ENCODE peak calls at places on chromosomes 13 and 19, in four cellular contexts. Y is MM.1S, O is heart left ventricle, L is neural progenitor cell. P is an unnamed sample.

GRCh38 chr19:29079331-29079730 is 133.6 kb downstream of the UQCRFS1 start:
- DNase-seq in Y (no peak), O (no peak), L (peak), P (no peak)

GRCh38 chr19:32101206-32101605 is 244.2 kb upstream of the ZNF507 start:
- DNase-seq in Y (no peak), O (no peak), L (no peak), P (no peak)

GRCh38 chr19:29771708-29772415 is 39.9 kb upstream of the CCNE1 start:
- DNase-seq in Y (peak), O (peak), L (peak), P (peak)

GRCh38 chr13:48626726-48627451 is 26.8 kb upstream of the CYSLTR2 start:
- DNase-seq in Y (no peak), O (no peak), L (no peak), P (peak)

GRCh38 chr19:1264801-1265610 is 4.1 kb upstream of the CIRBP start:
- DNase-seq in Y (no peak), O (peak), L (peak), P (peak)

GRCh38 chr19:31378404-31378803 is 29.2 kb upstream of the TSHZ3 start:
- DNase-seq in Y (no peak), O (peak), L (no peak), P (peak)

GRCh38 chr19:30088567-30088966 is 146.5 kb downstream of the URI1 start:
- DNase-seq in Y (no peak), O (no peak), L (no peak), P (no peak)

GRCh38 chr13:31965361-31966066 is 66.1 kb upstream of the FRY start:
- DNase-seq in Y (peak), O (no peak), L (no peak), P (peak)

GRCh38 chr13:45705145-45705695 is 3.1 kb downstream of the CBY2 start:
- DNase-seq in Y (no peak), O (no peak), L (peak), P (no peak)

GRCh38 chr13:35198821-35199220 is 256.8 kb downstream of the NBEA start:
- DNase-seq in Y (no peak), O (no peak), L (no peak), P (no peak)

GRCh38 chr19:35046461-35046860 is 4.9 kb downstream of the HPN start:
- DNase-seq in Y (no peak), O (no peak), L (no peak), P (no peak)

GRCh38 chr19:5128251-5128931 is 159.5 kb downstream of the KDM4B start:
- DNase-seq in Y (no peak), O (peak), L (peak), P (peak)
- H3K4me3 ChIP-seq in Y (no peak), O (no peak), L (no peak), P (no peak)

DNA sequence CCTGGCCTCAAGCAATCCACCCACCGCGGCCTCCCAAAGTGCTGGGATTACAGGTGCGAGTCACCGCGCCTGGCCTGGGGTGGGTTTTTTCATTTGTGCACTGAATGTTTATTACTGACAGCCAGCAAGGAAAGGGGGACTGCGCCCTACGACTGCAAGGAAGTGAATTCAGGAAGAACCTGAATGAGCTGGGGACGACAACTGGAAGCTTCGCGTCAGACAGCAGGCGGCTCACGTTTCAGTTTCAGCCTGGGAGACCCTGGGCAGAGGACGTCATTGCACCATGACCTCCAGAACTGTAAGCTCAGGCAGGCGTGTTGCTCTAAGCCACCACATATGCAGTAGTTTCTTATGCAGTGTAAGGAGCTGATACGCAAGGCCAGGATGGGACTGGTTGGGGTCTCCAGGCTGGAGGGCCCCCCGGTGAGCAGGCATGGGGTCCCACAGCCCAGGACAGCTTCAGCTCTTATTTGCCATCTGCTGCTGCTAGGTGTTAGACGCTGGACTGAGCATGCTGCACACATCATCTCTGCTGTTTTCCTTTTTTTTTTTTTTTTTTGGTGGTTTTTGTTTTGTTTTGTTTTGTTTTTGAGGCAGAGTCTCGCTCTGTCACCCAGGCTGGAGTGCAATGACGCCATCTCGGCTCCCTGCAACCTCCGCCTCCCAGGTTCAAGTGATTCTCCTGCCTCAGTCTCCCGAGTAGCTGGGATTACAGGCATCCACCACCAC is 66.6 kb downstream of the GADD45B start:
- DNase-seq in Y (no peak), O (no peak), L (no peak), P (peak)
- H3K4me3 ChIP-seq in Y (no peak), O (no peak), L (no peak), P (no peak)

GRCh38 chr13:112057736-112058518 is 9.0 kb upstream of the SOX1 start:
- DNase-seq in Y (no peak), O (no peak), L (peak), P (no peak)
- H3K4me3 ChIP-seq in Y (no peak), O (no peak), L (peak), P (no peak)

GRCh38 chr13:90246946-90247345 is 1100.5 kb upstream of the MIR17HG start:
- DNase-seq in Y (no peak), O (no peak), L (no peak), P (no peak)

GRCh38 chr13:90246005-90246404 is 1101.5 kb upstream of the MIR17HG start:
- DNase-seq in Y (no peak), O (no peak), L (no peak), P (no peak)
- H3K4me3 ChIP-seq in Y (no peak), O (no peak), L (no peak), P (no peak)

DNA sequence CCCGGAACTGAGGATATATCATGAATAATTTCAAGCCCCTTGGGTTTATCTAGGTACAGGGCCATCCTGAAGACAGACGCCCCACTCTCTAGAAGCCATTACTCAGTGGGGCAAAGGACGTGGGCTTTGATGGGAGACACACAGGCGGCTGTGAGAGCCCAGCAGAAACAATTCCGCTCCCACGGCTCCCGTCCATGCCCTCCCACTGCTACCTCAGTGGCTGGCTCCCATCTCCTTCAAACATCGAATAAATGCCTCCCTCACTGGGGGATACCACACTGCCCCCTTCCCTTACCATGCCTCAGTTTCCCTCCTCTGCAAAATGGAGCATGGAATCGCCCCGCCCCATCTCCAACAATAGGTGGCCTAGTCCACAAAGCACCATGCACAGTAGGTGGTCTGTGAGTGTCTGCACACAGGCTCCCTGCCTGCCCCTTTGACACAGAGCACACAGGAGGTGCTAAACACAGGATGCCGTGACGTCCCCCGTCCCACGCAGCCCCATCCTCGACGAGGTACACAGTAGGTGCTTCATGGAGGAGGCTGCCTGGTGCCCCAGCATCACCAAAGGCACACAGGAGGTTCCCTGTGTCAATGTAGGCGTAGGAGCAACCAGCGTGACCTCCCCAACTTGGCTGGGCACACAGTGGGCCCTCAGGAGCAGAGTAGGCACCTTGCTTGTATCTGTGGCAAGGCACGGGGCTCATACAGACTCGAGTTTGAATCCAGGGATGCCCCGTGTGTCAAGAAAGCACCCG is 46.0 kb downstream of the PTPRS start:
- DNase-seq in Y (no peak), O (no peak), L (peak), P (no peak)
- H3K4me3 ChIP-seq in Y (no peak), O (no peak), L (peak), P (no peak)

DNA sequence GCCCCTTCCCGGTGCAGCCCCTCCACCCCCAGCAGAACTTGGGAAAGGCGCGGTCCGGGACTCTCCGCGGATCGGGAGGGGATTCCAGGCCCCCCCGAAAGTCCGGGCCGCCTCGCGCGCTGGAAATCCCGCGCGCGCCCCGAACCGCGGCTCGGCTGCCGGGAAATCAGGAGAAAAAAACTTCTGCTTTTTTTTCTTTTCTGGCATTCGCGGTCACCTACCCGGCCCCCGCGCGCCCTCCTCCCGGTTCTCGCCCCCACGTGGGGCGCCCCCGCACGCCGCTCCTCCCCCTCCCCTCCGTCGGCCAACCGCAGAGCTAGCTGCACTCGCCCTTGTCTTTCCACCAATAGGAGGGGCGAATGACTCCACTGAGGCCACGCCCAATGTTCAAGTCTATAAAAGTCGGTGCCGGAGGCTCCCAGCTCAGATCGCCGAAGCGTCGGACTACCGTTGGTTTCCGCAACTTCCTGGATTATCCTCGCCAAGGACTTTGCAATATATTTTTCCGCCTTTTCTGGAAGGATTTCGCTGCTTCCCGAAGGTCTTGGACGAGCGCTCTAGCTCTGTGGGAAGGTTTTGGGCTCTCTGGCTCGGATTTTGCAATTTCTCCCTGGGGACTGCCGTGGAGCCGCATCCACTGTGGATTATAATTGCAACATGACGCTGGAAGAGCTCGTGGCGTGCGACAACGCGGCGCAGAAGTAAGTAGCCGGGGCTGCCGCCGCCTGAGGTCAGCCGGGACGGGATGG is at the start of gene GADD45B:
- DNase-seq in Y (peak), O (peak), L (peak), P (peak)
- H3K4me3 ChIP-seq in Y (peak), O (peak), L (peak), P (peak)

GRCh38 chr19:53780506-53780905 is 43.6 kb downstream of the NLRP12 start:
- DNase-seq in Y (no peak), O (no peak), L (no peak), P (no peak)
- H3K4me3 ChIP-seq in Y (no peak), O (no peak), L (no peak), P (no peak)

GRCh38 chr19:58553799-58554493 is 959 bp downstream of the CHMP2A start:
- DNase-seq in Y (no peak), O (peak), L (no peak), P (no peak)
- H3K4me3 ChIP-seq in Y (peak), O (peak), L (peak), P (peak)

GRCh38 chr13:99686944-99687382 is 185.7 kb downstream of the TM9SF2 start:
- DNase-seq in Y (no peak), O (no peak), L (peak), P (no peak)

GRCh38 chr13:99688776-99689175 is 187.5 kb downstream of the TM9SF2 start:
- DNase-seq in Y (no peak), O (no peak), L (no peak), P (no peak)

GRCh38 chr13:99689955-99690354 is 188.7 kb downstream of the TM9SF2 start:
- DNase-seq in Y (no peak), O (no peak), L (peak), P (no peak)

GRCh38 chr13:99686157-99686572 is 184.9 kb downstream of the TM9SF2 start:
- DNase-seq in Y (no peak), O (peak), L (peak), P (peak)

GRCh38 chr13:99687728-99688397 is 186.6 kb downstream of the TM9SF2 start:
- DNase-seq in Y (no peak), O (no peak), L (peak), P (peak)
- H3K4me3 ChIP-seq in Y (no peak), O (no peak), L (peak), P (no peak)

DNA sequence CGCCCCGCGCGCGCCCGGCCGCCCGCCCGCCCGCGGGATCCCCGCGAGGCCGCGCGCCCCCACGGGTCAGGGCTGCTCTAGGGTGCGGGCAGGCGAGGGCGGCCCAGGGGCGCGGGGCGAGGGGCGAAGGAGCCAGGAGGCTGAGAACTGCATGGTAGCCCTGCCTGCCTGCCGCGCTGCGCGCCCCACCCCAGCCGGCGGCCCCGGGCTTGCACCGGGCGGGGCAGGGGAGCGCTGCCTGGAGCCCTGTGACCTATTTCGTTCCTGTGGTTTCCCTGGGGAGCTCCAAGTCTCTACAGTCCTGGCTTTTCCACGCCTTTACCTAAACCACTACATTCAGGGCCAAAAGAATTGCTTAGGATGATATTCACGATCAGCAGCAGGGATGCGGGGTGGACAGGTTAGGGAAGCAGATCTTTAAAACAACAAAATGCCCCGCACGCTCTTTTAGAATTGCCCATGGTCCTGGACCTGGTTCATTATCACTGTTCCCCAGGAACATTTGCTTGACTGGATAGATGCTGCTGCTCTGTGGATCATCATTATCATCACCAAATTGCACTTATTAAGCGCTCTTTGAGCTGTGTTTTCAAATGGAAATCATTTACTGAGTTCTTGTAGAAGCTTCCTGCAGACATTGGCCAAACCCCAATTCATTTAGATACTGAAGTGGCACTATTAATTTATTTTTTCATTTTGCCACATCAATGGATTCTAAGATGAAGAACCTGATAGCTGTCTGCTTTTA is 423 bp upstream of the GPR12 start:
- DNase-seq in Y (no peak), O (no peak), L (peak), P (no peak)
- H3K4me3 ChIP-seq in Y (peak), O (peak), L (peak), P (no peak)